ENCODE peak calls at places on chromosomes 11 and 22, in four cellular contexts. V is stomach, J is A549, L is GM23338. B is an unnamed sample.

GRCh38 chr22:19873138-19873959 is 18.7 kb upstream of the GNB1L start:
- DNase-seq in J (no peak), V (no peak), L (no peak), B (no peak)

GRCh38 chr22:27734066-27734465 is 67.5 kb downstream of the MN1 start:
- DNase-seq in J (no peak), L (no peak), V (no peak), B (no peak)

GRCh38 chr11:88246680-88247079 is 71.4 kb upstream of the RAB38 start:
- DNase-seq in J (no peak), V (no peak), L (no peak), B (no peak)

GRCh38 chr11:86138958-86139357 is 70.1 kb upstream of the PICALM start:
- DNase-seq in L (no peak), J (no peak), V (no peak), B (no peak)

GRCh38 chr11:44629732-44630345 is 64.4 kb downstream of the CD82 start:
- DNase-seq in L (no peak), J (no peak), V (peak; percentile 3), B (no peak)

GRCh38 chr11:47425611-47426010 is 628 bp downstream of the PSMC3 start:
- DNase-seq in V (no peak), J (no peak), L (no peak), B (no peak)

GRCh38 chr22:41847300-41847699 is 14.4 kb downstream of the SREBF2 start:
- DNase-seq in V (no peak), L (no peak), J (no peak), B (no peak)

GRCh38 chr22:36022162-36022561 is 6.5 kb downstream of the RBFOX2 start:
- DNase-seq in J (no peak), V (no peak), L (no peak), B (no peak)

GRCh38 chr22:39967103-39967829 is 7.1 kb downstream of the TMA7B start:
- DNase-seq in J (no peak), L (no peak), V (no peak), B (no peak)

GRCh38 chr11:130894322-130895025 is 21.8 kb downstream of the SNX19 start:
- DNase-seq in J (peak; percentile 20), V (peak; percentile 75), L (peak; percentile 94), B (peak; percentile 73)

GRCh38 chr11:124753207-124753606 is 1.2 kb upstream of the VSIG2 start:
- DNase-seq in V (no peak), J (no peak), L (no peak), B (no peak)

GRCh38 chr11:69801513-69802335 is 17.5 kb downstream of the FGF3 start:
- DNase-seq in V (peak; percentile 30), J (no peak), L (peak; percentile 88), B (peak; percentile 9)

GRCh38 chr22:44129614-44129976 is 51.1 kb upstream of the PARVG start:
- DNase-seq in V (no peak), J (no peak), L (no peak), B (no peak)

GRCh38 chr11:1777737-1778136 is 14.0 kb upstream of the CTSD start:
- DNase-seq in J (no peak), V (no peak), L (no peak), B (no peak)

GRCh38 chr11:17875908-17876307 is 136.9 kb downstream of the SERGEF start:
- DNase-seq in V (no peak), J (no peak), L (no peak), B (no peak)

GRCh38 chr11:63802637-63803414 is 10.4 kb upstream of the SPINDOC start:
- DNase-seq in J (peak; percentile 51), V (no peak), L (no peak), B (no peak)

GRCh38 chr22:31329029-31329428 is 17.1 kb downstream of the PATZ1 start:
- DNase-seq in L (no peak), V (no peak), J (no peak), B (no peak)

GRCh38 chr11:78605296-78605695 is 30.6 kb upstream of the NARS2 start:
- DNase-seq in L (no peak), J (no peak), V (no peak), B (no peak)

GRCh38 chr11:65932558-65932919 is 12.7 kb upstream of the TSGA10IP start:
- DNase-seq in L (peak; percentile 82), V (no peak), J (peak; percentile 50), B (no peak)

GRCh38 chr11:70783356-70783755 is 385.0 kb downstream of the CTTN start:
- DNase-seq in J (no peak), V (no peak), L (no peak), B (no peak)

GRCh38 chr22:47374901-47375575 is 612.6 kb downstream of the TBC1D22A start:
- DNase-seq in V (no peak), L (no peak), J (no peak), B (no peak)

GRCh38 chr11:35174666-35175065 is 35.7 kb downstream of the CD44 start:
- DNase-seq in J (no peak), L (no peak), V (no peak), B (no peak)

GRCh38 chr11:35173011-35173511 is 34.1 kb downstream of the CD44 start:
- DNase-seq in V (peak; percentile 34), L (peak; percentile 32), J (no peak), B (no peak)

GRCh38 chr11:35171226-35171625 is 32.3 kb downstream of the CD44 start:
- DNase-seq in L (no peak), V (no peak), J (no peak), B (no peak)

GRCh38 chr11:35170503-35170902 is 31.5 kb downstream of the CD44 start:
- DNase-seq in V (no peak), L (no peak), J (no peak), B (no peak)

DNA sequence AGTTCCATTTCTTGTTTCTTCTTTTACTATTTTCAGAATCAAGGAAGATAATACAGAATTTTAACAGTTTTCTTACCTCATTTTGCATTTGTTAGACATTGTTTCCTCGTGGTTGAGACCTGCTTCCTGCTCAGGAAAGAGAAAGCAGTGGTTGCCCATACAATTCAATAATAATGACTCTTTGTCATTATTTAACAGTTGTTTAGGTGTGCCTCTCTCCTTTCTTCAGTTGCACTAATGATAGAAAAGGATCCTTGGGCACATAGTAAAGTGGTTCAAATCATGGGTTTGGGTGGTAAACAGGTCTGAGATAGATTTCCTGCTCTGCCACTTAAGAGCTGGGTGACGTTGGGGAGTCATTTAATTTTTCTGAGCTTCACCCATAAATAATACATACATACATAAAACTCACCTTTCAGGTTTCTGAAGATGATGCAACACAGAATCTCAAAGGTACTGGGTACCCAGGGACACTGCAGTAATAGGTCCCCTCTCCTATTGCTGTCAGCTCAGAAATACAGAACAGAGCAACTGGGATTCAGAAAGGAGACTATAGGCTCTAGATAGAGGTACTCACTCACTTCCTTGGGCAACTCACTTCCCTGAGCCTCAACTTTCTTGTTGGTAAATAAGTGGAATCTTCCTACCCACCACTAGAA is 34.8 kb downstream of the CD44 start:
- DNase-seq in V (no peak), J (no peak), L (no peak), B (no peak)
- H3K27ac ChIP-seq in V (peak overlapping the region; percentile 1), J (peak overlapping the region; percentile 57), L (peak overlapping the region; percentile 24), B (peak overlapping the region; percentile 52)

GRCh38 chr11:126111458-126112116 is 48.9 kb upstream of the CDON start:
- DNase-seq in L (no peak), V (peak; percentile 89), J (no peak), B (no peak)
- H3K4me3 ChIP-seq in L (no peak overlapping the region), V (no peak overlapping the region), J (no peak overlapping the region), B (no peak overlapping the region)

GRCh38 chr22:45999379-45999971 is 22.5 kb upstream of the WNT7B start:
- DNase-seq in V (no peak), J (no peak), L (no peak), B (no peak)

GRCh38 chr22:46001046-46001425 is 24.1 kb upstream of the WNT7B start:
- DNase-seq in J (no peak), V (no peak), L (no peak), B (no peak)

GRCh38 chr22:46001426-46002106 is 24.6 kb upstream of the WNT7B start:
- DNase-seq in L (no peak), J (no peak), V (no peak), B (no peak)

GRCh38 chr22:45998638-45999378 is 21.8 kb upstream of the WNT7B start:
- DNase-seq in V (no peak), J (no peak), L (no peak), B (no peak)

DNA sequence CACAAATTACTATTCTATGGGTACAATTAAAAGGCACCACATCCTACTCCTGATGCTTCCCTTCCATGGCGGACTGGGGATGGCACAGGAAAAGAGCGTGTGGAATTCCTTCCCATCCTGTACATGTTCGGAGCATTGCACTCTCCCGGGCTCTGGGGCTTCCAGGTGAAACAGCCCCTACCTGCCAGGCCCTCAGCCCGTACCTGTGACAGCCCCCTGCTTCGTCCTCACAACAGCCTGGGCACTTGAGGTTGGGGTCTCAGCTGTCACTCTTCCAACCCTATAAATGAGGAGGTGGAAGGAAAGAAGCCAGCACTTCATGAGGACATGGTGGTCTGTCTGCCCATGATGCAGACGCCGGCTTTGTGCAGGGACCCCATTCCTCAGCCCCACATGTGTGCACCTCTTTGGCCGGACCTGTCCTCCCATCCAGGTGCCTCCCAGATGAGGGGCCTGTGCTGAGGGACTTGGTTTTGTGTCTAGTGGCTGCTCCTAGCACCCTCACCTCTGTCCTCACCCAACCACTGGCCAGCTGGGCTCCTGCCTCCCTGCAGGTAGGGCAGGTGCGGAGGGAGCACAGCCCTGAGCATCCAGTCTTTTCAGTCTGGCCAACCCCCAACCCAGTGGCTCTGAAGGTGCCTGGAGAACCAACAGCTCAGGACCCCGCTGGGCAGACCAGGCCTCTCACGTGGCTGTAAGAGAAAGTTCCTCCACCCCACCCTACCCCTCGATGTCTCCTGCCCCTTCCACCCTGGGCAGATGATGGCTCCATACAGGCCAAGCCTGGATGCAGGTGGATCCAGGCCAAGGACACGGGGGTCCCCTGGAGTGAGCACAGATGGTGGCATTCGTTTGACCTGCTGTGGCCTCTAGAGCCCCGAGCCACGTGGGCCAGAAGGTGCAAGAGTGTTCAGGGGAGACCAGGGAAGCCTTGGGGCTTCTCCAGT is 23.4 kb upstream of the WNT7B start:
- DNase-seq in V (no peak), L (no peak), J (no peak), B (no peak)
- H3K4me1 ChIP-seq in V (peaks cover 30% of the 10 kb centered on the region), L (no peaks in the 10 kb centered on the region), J (peaks cover 12% of the 10 kb centered on the region), B (peaks cover 8% of the 10 kb centered on the region)

GRCh38 chr11:3095712-3096361 is 38.6 kb upstream of the CARS1 start:
- DNase-seq in V (peak; percentile 25), L (no peak), J (peak; percentile 28), B (no peak)
- H3K27ac ChIP-seq in V (peak overlapping the region; percentile 59), L (no peak overlapping the region), J (no peak overlapping the region), B (no peak overlapping the region)